ENCODE peak calls at places on chromosomes 16 and 17, in six cellular contexts. M, N, U, W, E and B are unnamed samples.

GRCh38 chr17:57811633-57812280 is 38.1 kb downstream of the MRPS23 start:
- DNase-seq in M (no peak), N (no peak), U (no peak), W (no peak), E (no peak), B (no peak)

GRCh38 chr16:85363881-85364280 is 249.2 kb upstream of the GSE1 start:
- DNase-seq in M (peak; percentile 97), N (no peak), U (no peak), W (no peak), E (no peak), B (no peak)

GRCh38 chr16:86634290-86634689 is 55.9 kb downstream of the FOXL1 start:
- DNase-seq in M (peak; percentile 40), N (peak; percentile 36), U (no peak), W (no peak), E (no peak), B (no peak)

GRCh38 chr16:53055603-53056527 is 1.1 kb downstream of the CHD9 start:
- DNase-seq in M (peak; percentile 77), N (peak; percentile 96), U (no peak), W (no peak), E (no peak), B (peak; percentile 46)

GRCh38 chr16:17803625-17804410 is 333.1 kb upstream of the XYLT1 start:
- DNase-seq in M (peak; percentile 98), N (no peak), U (no peak), W (no peak), E (no peak), B (peak; percentile 30)

GRCh38 chr17:34598161-34598776 is 18.9 kb downstream of the TMEM132E start:
- DNase-seq in M (no peak), N (no peak), U (no peak), W (no peak), E (no peak), B (no peak)

GRCh38 chr17:31388770-31389672 is 2.5 kb upstream of the RAB11FIP4 start:
- DNase-seq in M (peak; percentile 2), N (peak; percentile 33), U (peak; percentile 48), W (peak; percentile 23), E (no peak), B (no peak)

GRCh38 chr17:41785876-41786226 is 660 bp downstream of the JUP start:
- DNase-seq in M (peak; percentile 22), N (no peak), U (no peak), W (no peak), E (no peak), B (no peak)